ENCODE peak calls at places on chromosomes 6 and 20, in seven cellular contexts. One of them, this sample, is unnamed.

GRCh38 chr20:51978081-51978501 is 175.8 kb upstream of the SALL4 start:
- DNase-seq in heart right ventricle: no peak
- DNase-seq in sigmoid colon: no peak
- DNase-seq in neural crest cell: no peak
- DNase-seq in SK-N-SH: no peak
- DNase-seq in PC-9: no peak
- DNase-seq in fibroblast of pulmonary artery: no peak
- DNase-seq in this sample: no peak

GRCh38 chr6:159013229-159013628 is 13.2 kb upstream of the RSPH3 start:
- DNase-seq in heart right ventricle: no peak
- DNase-seq in sigmoid colon: no peak
- DNase-seq in neural crest cell: no peak
- DNase-seq in SK-N-SH: no peak
- DNase-seq in PC-9: no peak
- DNase-seq in fibroblast of pulmonary artery: peak
- DNase-seq in this sample: no peak

GRCh38 chr6:110654096-110654820 is 161.0 kb downstream of the CDK19 start:
- DNase-seq in heart right ventricle: no peak
- DNase-seq in sigmoid colon: no peak
- DNase-seq in neural crest cell: no peak
- DNase-seq in SK-N-SH: no peak
- DNase-seq in PC-9: no peak
- DNase-seq in fibroblast of pulmonary artery: no peak
- DNase-seq in this sample: no peak

GRCh38 chr6:35691027-35691824 is 2.5 kb upstream of the FKBP5 start:
- DNase-seq in heart right ventricle: peak
- DNase-seq in sigmoid colon: peak
- DNase-seq in neural crest cell: no peak
- DNase-seq in SK-N-SH: no peak
- DNase-seq in PC-9: no peak
- DNase-seq in fibroblast of pulmonary artery: peak
- DNase-seq in this sample: no peak

GRCh38 chr6:125957845-125958244 is 1.3 kb downstream of the HINT3 start:
- DNase-seq in heart right ventricle: no peak
- DNase-seq in sigmoid colon: no peak
- DNase-seq in neural crest cell: no peak
- DNase-seq in SK-N-SH: no peak
- DNase-seq in PC-9: no peak
- DNase-seq in fibroblast of pulmonary artery: peak
- DNase-seq in this sample: no peak

GRCh38 chr6:112225691-112226090 is 28.7 kb downstream of the LAMA4 start:
- DNase-seq in heart right ventricle: no peak
- DNase-seq in sigmoid colon: no peak
- DNase-seq in neural crest cell: no peak
- DNase-seq in SK-N-SH: no peak
- DNase-seq in PC-9: no peak
- DNase-seq in fibroblast of pulmonary artery: peak
- DNase-seq in this sample: no peak

GRCh38 chr6:33716890-33717632 is 5.6 kb upstream of the UQCC2 start:
- DNase-seq in heart right ventricle: no peak
- DNase-seq in sigmoid colon: no peak
- DNase-seq in neural crest cell: no peak
- DNase-seq in SK-N-SH: no peak
- DNase-seq in PC-9: no peak
- DNase-seq in fibroblast of pulmonary artery: no peak
- DNase-seq in this sample: no peak

GRCh38 chr6:159819932-159820640 is 20.0 kb downstream of the PNLDC1 start:
- DNase-seq in heart right ventricle: no peak
- DNase-seq in sigmoid colon: no peak
- DNase-seq in neural crest cell: peak
- DNase-seq in SK-N-SH: no peak
- DNase-seq in PC-9: no peak
- DNase-seq in fibroblast of pulmonary artery: no peak
- DNase-seq in this sample: no peak

GRCh38 chr20:17430515-17430914 is 100.7 kb downstream of the BFSP1 start:
- DNase-seq in heart right ventricle: no peak
- DNase-seq in sigmoid colon: no peak
- DNase-seq in neural crest cell: no peak
- DNase-seq in SK-N-SH: no peak
- DNase-seq in PC-9: no peak
- DNase-seq in fibroblast of pulmonary artery: no peak
- DNase-seq in this sample: no peak

GRCh38 chr6:146498309-146498708 is 45.3 kb upstream of the RAB32 start:
- DNase-seq in heart right ventricle: no peak
- DNase-seq in sigmoid colon: no peak
- DNase-seq in neural crest cell: no peak
- DNase-seq in SK-N-SH: no peak
- DNase-seq in PC-9: no peak
- DNase-seq in fibroblast of pulmonary artery: no peak
- DNase-seq in this sample: no peak

GRCh38 chr6:170045563-170045960 is 245.3 kb downstream of the DLL1 start:
- DNase-seq in heart right ventricle: no peak
- DNase-seq in sigmoid colon: peak
- DNase-seq in neural crest cell: no peak
- DNase-seq in SK-N-SH: no peak
- DNase-seq in PC-9: no peak
- DNase-seq in fibroblast of pulmonary artery: no peak
- DNase-seq in this sample: no peak

GRCh38 chr6:122609881-122610689 is at the start of gene PKIB:
- DNase-seq in heart right ventricle: peak
- DNase-seq in sigmoid colon: peak
- DNase-seq in neural crest cell: peak
- DNase-seq in SK-N-SH: peak
- DNase-seq in PC-9: peak
- DNase-seq in fibroblast of pulmonary artery: peak
- DNase-seq in this sample: peak

GRCh38 chr6:157767071-157767750 is 55.8 kb upstream of the SNX9 start:
- DNase-seq in heart right ventricle: no peak
- DNase-seq in sigmoid colon: no peak
- DNase-seq in neural crest cell: no peak
- DNase-seq in SK-N-SH: no peak
- DNase-seq in PC-9: no peak
- DNase-seq in fibroblast of pulmonary artery: no peak
- DNase-seq in this sample: no peak

GRCh38 chr20:2707353-2708072 is 14.9 kb downstream of the EBF4 start:
- DNase-seq in heart right ventricle: no peak
- DNase-seq in sigmoid colon: no peak
- DNase-seq in neural crest cell: no peak
- DNase-seq in SK-N-SH: no peak
- DNase-seq in PC-9: no peak
- DNase-seq in fibroblast of pulmonary artery: no peak
- DNase-seq in this sample: no peak

GRCh38 chr20:57072184-57072583 is 194.3 kb downstream of the BMP7 start:
- DNase-seq in heart right ventricle: no peak
- DNase-seq in sigmoid colon: peak
- DNase-seq in neural crest cell: no peak
- DNase-seq in SK-N-SH: no peak
- DNase-seq in PC-9: no peak
- DNase-seq in fibroblast of pulmonary artery: no peak
- DNase-seq in this sample: no peak

GRCh38 chr6:40887079-40887822 is 151.8 kb downstream of the UNC5CL start:
- DNase-seq in heart right ventricle: no peak
- DNase-seq in sigmoid colon: no peak
- DNase-seq in neural crest cell: no peak
- DNase-seq in SK-N-SH: no peak
- DNase-seq in PC-9: no peak
- DNase-seq in fibroblast of pulmonary artery: no peak
- DNase-seq in this sample: no peak
- TF ChIP-seq CTCF in heart right ventricle: no peak
- TF ChIP-seq CTCF in sigmoid colon: no peak
- TF ChIP-seq CTCF in neural crest cell: no peak
- TF ChIP-seq CTCF in SK-N-SH: no peak
- TF ChIP-seq CTCF in PC-9: no peak
- TF ChIP-seq CTCF in fibroblast of pulmonary artery: no peak
- TF ChIP-seq CTCF in this sample: no peak

GRCh38 chr6:144778773-144779531 is 493.8 kb downstream of the UTRN start:
- DNase-seq in heart right ventricle: no peak
- DNase-seq in sigmoid colon: no peak
- DNase-seq in neural crest cell: no peak
- DNase-seq in SK-N-SH: no peak
- DNase-seq in PC-9: no peak
- DNase-seq in fibroblast of pulmonary artery: no peak
- DNase-seq in this sample: no peak
- TF ChIP-seq CTCF in heart right ventricle: no peak
- TF ChIP-seq CTCF in sigmoid colon: peak
- TF ChIP-seq CTCF in neural crest cell: peak
- TF ChIP-seq CTCF in SK-N-SH: no peak
- TF ChIP-seq CTCF in PC-9: peak
- TF ChIP-seq CTCF in fibroblast of pulmonary artery: peak
- TF ChIP-seq CTCF in this sample: no peak

DNA sequence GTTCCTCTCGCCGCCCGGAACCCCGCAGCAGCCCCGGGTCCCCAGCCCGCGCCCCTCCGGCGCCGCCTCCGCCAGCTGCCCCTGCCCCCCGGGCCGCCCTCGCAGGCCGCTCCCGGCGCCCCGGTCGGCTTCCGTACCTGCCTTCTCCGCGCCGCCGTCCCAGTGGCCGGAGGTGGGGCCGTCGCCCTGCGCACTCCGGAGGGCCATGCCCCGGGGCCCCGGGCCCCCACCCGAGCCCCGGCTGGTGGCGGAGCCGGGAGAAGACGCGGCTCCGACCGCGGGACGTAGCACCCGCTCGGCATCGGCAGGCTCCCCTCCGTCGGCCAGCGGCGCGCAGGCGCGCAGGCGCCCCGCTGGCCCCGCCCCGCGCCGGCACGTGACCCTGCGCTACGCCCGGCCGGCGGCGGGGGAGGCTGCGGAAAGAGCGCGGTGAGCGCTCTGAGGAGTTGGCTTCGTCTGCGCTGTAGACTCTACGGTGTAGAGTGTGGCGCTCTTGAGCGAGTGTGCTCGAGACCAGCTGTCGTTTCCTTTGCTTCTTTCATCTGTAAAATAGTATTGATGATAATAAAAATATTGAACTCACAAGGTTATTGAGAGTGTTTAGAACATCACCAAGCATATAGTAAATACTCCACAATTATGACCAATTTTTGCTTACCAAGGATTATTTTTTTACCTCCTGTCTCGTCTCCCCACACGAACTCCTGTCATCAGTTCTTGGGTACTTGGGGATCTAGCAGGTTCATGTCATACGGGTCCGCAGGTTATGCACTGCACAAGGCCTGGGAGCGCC is at the start of gene TBC1D20:
- DNase-seq in heart right ventricle: peak
- DNase-seq in sigmoid colon: peak
- DNase-seq in neural crest cell: peak
- DNase-seq in SK-N-SH: peak
- DNase-seq in PC-9: peak
- DNase-seq in fibroblast of pulmonary artery: peak
- DNase-seq in this sample: peak
- TF ChIP-seq CTCF in heart right ventricle: no peak
- TF ChIP-seq CTCF in sigmoid colon: no peak
- TF ChIP-seq CTCF in neural crest cell: no peak
- TF ChIP-seq CTCF in SK-N-SH: peak
- TF ChIP-seq CTCF in PC-9: no peak
- TF ChIP-seq CTCF in fibroblast of pulmonary artery: peak
- TF ChIP-seq CTCF in this sample: no peak

DNA sequence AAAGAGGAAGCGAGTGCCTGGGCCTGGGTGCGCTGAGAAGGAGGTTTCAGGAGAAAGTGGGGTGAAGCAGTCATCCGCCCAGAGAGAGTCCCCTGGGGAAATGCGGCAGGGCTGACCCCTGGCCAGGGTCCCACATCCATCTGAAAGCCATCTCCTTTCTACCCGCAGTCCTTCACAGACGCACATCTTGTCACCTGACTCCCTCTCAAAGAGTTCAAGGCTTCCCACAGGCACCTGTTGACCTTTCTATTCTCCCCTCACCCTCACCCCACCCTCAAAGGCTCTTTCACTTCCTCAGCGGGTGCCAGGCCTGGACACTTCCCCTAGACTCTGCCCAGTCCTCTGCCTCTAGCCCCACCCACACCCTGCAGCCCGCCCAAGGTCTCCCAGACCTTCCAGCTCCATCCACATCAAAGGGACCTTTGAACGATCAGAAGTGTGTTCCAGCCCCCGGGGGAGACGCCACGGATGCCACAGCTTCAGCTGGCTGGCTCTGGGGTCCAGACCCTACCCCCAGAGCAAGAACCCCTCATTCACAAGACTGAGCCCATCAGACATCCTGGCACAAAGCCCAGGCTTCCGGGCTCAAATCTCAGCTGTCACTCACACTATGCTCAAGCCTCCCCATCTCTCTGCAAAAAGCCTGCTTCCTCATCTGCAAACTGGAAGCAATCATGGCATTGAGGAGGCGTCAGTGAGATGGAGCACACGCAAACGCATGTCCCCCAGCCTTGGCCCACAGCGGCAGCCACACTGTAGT is 2.1 kb downstream of the CTSZ start:
- DNase-seq in heart right ventricle: peak
- DNase-seq in sigmoid colon: peak
- DNase-seq in neural crest cell: no peak
- DNase-seq in SK-N-SH: no peak
- DNase-seq in PC-9: no peak
- DNase-seq in fibroblast of pulmonary artery: no peak
- DNase-seq in this sample: no peak
- TF ChIP-seq CTCF in heart right ventricle: no peak
- TF ChIP-seq CTCF in sigmoid colon: no peak
- TF ChIP-seq CTCF in neural crest cell: no peak
- TF ChIP-seq CTCF in SK-N-SH: no peak
- TF ChIP-seq CTCF in PC-9: no peak
- TF ChIP-seq CTCF in fibroblast of pulmonary artery: no peak
- TF ChIP-seq CTCF in this sample: no peak

DNA sequence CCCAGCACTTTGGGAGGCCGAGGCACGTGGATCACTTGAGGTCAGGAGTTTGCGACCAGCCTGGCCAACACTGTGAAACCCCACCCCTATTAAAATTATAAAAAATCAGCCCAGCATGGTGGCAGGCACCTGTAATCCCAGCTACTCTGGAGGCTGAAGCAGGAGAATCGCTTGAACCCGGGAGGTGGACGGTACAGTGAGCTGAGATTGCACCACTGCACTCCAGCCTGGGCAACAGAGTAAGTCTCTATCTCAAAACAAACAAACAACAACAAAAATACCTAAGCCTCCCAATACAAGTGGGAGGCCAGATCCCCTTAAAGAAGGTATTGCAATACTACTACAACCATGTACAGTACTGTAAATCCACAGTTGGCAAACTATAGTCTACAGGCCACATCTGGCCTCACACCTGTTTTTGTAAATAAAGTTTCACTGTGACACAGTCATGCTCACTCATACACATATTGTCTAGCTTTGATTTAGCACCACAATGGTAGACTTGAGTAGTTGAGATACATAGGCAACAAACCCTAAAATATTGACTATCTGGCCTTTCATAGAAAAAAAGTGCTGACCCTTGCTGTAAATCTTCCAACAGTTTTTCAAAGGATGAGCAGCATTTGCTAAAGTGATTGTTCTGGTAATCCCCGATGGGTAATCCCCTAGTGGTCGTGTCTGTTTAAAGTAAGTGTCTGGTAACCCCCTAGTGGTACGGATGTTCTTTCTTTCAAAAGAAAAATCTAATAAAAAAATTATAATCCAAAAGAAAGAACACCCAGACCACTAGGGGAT is 202.0 kb downstream of the RNGTT start:
- DNase-seq in heart right ventricle: no peak
- DNase-seq in sigmoid colon: no peak
- DNase-seq in neural crest cell: no peak
- DNase-seq in SK-N-SH: no peak
- DNase-seq in PC-9: no peak
- DNase-seq in fibroblast of pulmonary artery: no peak
- DNase-seq in this sample: no peak
- TF ChIP-seq CTCF in heart right ventricle: no peak
- TF ChIP-seq CTCF in sigmoid colon: no peak
- TF ChIP-seq CTCF in neural crest cell: no peak
- TF ChIP-seq CTCF in SK-N-SH: peak
- TF ChIP-seq CTCF in PC-9: no peak
- TF ChIP-seq CTCF in fibroblast of pulmonary artery: no peak
- TF ChIP-seq CTCF in this sample: no peak